ENCODE peak calls at places on chromosomes 1 and 21, in six cellular contexts. K is epithelial cell of esophagus; I is T-helper 2 cell; W is activated naive CD8-positive, alpha-beta T cell treated with anti-CD3 and anti-CD28 coated beads for 36 hours; U is stimulated activated CD8-positive, alpha-beta memory T cell treated with anti-CD3 and anti-CD28 coated beads, Interleukin-15, amount 100 ng/mL, for 4 hours; H is NCI-H1694. X is an unnamed sample.

GRCh38 chr1:167109125-167109524 is 15.2 kb downstream of the STYXL2 start:
- DNase-seq in K (no peak), I (no peak), W (no peak), U (no peak), H (no peak), X (no peak)

GRCh38 chr21:15617968-15618367 is 111.8 kb upstream of the USP25 start:
- DNase-seq in K (peak), I (no peak), W (no peak), U (no peak), H (no peak), X (no peak)

GRCh38 chr1:216721878-216722277 is 1.4 kb downstream of the ESRRG start:
- DNase-seq in K (no peak), I (no peak), W (no peak), U (no peak), H (no peak), X (peak)

GRCh38 chr1:218433744-218434143 is 88.6 kb downstream of the TGFB2 start:
- DNase-seq in K (no peak), I (no peak), W (no peak), U (no peak), H (no peak), X (no peak)

GRCh38 chr21:46307625-46308024 is 16.0 kb downstream of the C21orf58 start:
- DNase-seq in K (peak), I (no peak), W (no peak), U (no peak), H (no peak), X (no peak)

GRCh38 chr1:77438239-77438913 is 156.6 kb downstream of the AK5 start:
- DNase-seq in K (no peak), I (no peak), W (no peak), U (no peak), H (no peak), X (no peak)

GRCh38 chr1:40315795-40316594 is 1.1 kb downstream of the COL9A2 start:
- DNase-seq in K (peak), I (peak), W (peak), U (no peak), H (no peak), X (no peak)

GRCh38 chr1:113276507-113276906 is 113.8 kb upstream of the MAGI3 start:
- DNase-seq in K (no peak), I (no peak), W (no peak), U (no peak), H (no peak), X (no peak)

GRCh38 chr1:183914283-183914682 is 109.4 kb downstream of the RGL1 start:
- DNase-seq in K (no peak), I (no peak), W (no peak), U (no peak), H (no peak), X (no peak)

GRCh38 chr1:54604572-54605370 is 18.6 kb downstream of the FAM151A start:
- DNase-seq in K (peak), I (no peak), W (peak), U (no peak), H (no peak), X (no peak)

GRCh38 chr1:97904528-97904927 is 16.3 kb downstream of the DPYD start:
- DNase-seq in K (peak), I (no peak), W (no peak), U (no peak), H (no peak), X (no peak)

GRCh38 chr1:245999697-246000637 is 507.1 kb downstream of the SMYD3 start:
- DNase-seq in K (no peak), I (no peak), W (no peak), U (no peak), H (no peak), X (no peak)

GRCh38 chr1:58576727-58577675 is at the start of gene TACSTD2:
- DNase-seq in K (peak), I (no peak), W (peak), U (no peak), H (no peak), X (no peak)

GRCh38 chr1:212977781-212978645 is 27.7 kb downstream of the VASH2 start:
- DNase-seq in K (peak), I (no peak), W (no peak), U (no peak), H (no peak), X (no peak)

GRCh38 chr1:117695796-117696505 is 90.1 kb downstream of the TENT5C start:
- DNase-seq in K (peak), I (no peak), W (no peak), U (no peak), H (no peak), X (no peak)

GRCh38 chr1:192053661-192054060 is 104.6 kb upstream of the RGS18 start:
- DNase-seq in K (no peak), I (no peak), W (no peak), U (no peak), H (no peak), X (peak)

GRCh38 chr1:154972517-154973343 is 1.8 kb upstream of the CKS1B start:
- DNase-seq in K (peak), I (no peak), W (no peak), U (no peak), H (no peak), X (peak)

GRCh38 chr21:41653944-41654625 is 112.8 kb downstream of the RIPK4 start:
- DNase-seq in K (peak), I (no peak), W (no peak), U (no peak), H (no peak), X (no peak)

GRCh38 chr1:112516141-112516540 is 7.4 kb downstream of the WNT2B start:
- DNase-seq in K (no peak), I (no peak), W (no peak), U (no peak), H (no peak), X (no peak)

GRCh38 chr1:8360493-8361197 is 42.7 kb downstream of the SLC45A1 start:
- DNase-seq in K (no peak), I (no peak), W (no peak), U (no peak), H (no peak), X (no peak)

GRCh38 chr1:86200901-86201300 is 44.3 kb upstream of the COL24A1 start:
- DNase-seq in K (peak), I (no peak), W (no peak), U (no peak), H (no peak), X (no peak)

GRCh38 chr21:15195104-15195503 is 130.3 kb upstream of the NRIP1 start:
- DNase-seq in K (no peak), I (no peak), W (no peak), U (no peak), H (no peak), X (no peak)

GRCh38 chr1:5734996-5735395 is 257.2 kb downstream of the NPHP4 start:
- DNase-seq in K (no peak), I (no peak), W (no peak), U (no peak), H (no peak), X (no peak)

GRCh38 chr1:219058891-219059820 is 114.5 kb upstream of the LYPLAL1 start:
- DNase-seq in K (no peak), I (no peak), W (no peak), U (no peak), H (no peak), X (no peak)

GRCh38 chr21:26194326-26194725 is 23.8 kb upstream of the APP start:
- DNase-seq in K (no peak), I (no peak), W (no peak), U (no peak), H (no peak), X (no peak)

GRCh38 chr21:15823486-15824150 is 93.8 kb downstream of the USP25 start:
- DNase-seq in K (no peak), I (peak), W (no peak), U (no peak), H (no peak), X (no peak)

X was measured in G401.